ENCODE peak calls at places on chromosome 20, in four cellular contexts. P is H1, Y is IMR-90, M is HepG2. B is an unnamed sample.

GRCh38 chr20:35617397-35618031 is 1.9 kb downstream of the SPAG4 start:
- DNase-seq in Y (peak; percentile 53), P (no peak), M (peak; percentile 92), B (peak; percentile 75)

GRCh38 chr20:23224806-23225205 is 125.8 kb upstream of the NXT1 start:
- DNase-seq in P (no peak), M (no peak), Y (no peak), B (no peak)

GRCh38 chr20:62911701-62912280 is 14.5 kb downstream of the DIDO1 start:
- DNase-seq in P (no peak), M (no peak), Y (no peak), B (no peak)

GRCh38 chr20:62307226-62308101 is 4.7 kb downstream of the ADRM1 start:
- DNase-seq in P (no peak), M (no peak), Y (no peak), B (peak; percentile 52)

GRCh38 chr20:23583526-23583925 is 15.2 kb upstream of the CST9L start:
- DNase-seq in Y (no peak), M (no peak), P (no peak), B (no peak)

GRCh38 chr20:52105045-52105572 is 86.5 kb downstream of the ZFP64 start:
- DNase-seq in Y (peak; percentile 26), P (no peak), M (no peak), B (peak; percentile 55)

GRCh38 chr20:38073307-38074010 is 39.9 kb downstream of the RPRD1B start:
- DNase-seq in Y (peak; percentile 98), M (peak; percentile 76), P (no peak), B (no peak)

GRCh38 chr20:24968278-24968677 is 19.2 kb downstream of the CST7 start:
- DNase-seq in Y (no peak), P (no peak), M (no peak), B (no peak)

GRCh38 chr20:47230811-47231256 is 125.7 kb downstream of the ZMYND8 start:
- DNase-seq in P (no peak), M (no peak), Y (peak; percentile 57), B (no peak)

GRCh38 chr20:61531553-61532345 is 279.7 kb downstream of the CDH4 start:
- DNase-seq in Y (peak; percentile 46), P (no peak), M (no peak), B (no peak)

GRCh38 chr20:31719644-31720485 is 2.8 kb downstream of the BCL2L1 start:
- DNase-seq in Y (no peak), P (no peak), M (peak; percentile 99), B (peak; percentile 72)

GRCh38 chr20:21099653-21100589 is 6.2 kb downstream of the LINC00237 start:
- DNase-seq in Y (peak; percentile 4), M (no peak), P (no peak), B (no peak)

GRCh38 chr20:19949195-19949867 is 67.8 kb upstream of the NAA20 start:
- DNase-seq in P (no peak), Y (no peak), M (no peak), B (no peak)

GRCh38 chr20:36717657-36718056 is 28.2 kb downstream of the NDRG3 start:
- DNase-seq in M (peak; percentile 45), P (no peak), Y (no peak), B (peak; percentile 21)

GRCh38 chr20:7627734-7628663 is 312.3 kb downstream of the HAO1 start:
- DNase-seq in P (no peak), M (no peak), Y (no peak), B (no peak)

GRCh38 chr20:5171074-5171789 is 44.4 kb downstream of the CDS2 start:
- DNase-seq in Y (no peak), P (no peak), M (no peak), B (no peak)

DNA sequence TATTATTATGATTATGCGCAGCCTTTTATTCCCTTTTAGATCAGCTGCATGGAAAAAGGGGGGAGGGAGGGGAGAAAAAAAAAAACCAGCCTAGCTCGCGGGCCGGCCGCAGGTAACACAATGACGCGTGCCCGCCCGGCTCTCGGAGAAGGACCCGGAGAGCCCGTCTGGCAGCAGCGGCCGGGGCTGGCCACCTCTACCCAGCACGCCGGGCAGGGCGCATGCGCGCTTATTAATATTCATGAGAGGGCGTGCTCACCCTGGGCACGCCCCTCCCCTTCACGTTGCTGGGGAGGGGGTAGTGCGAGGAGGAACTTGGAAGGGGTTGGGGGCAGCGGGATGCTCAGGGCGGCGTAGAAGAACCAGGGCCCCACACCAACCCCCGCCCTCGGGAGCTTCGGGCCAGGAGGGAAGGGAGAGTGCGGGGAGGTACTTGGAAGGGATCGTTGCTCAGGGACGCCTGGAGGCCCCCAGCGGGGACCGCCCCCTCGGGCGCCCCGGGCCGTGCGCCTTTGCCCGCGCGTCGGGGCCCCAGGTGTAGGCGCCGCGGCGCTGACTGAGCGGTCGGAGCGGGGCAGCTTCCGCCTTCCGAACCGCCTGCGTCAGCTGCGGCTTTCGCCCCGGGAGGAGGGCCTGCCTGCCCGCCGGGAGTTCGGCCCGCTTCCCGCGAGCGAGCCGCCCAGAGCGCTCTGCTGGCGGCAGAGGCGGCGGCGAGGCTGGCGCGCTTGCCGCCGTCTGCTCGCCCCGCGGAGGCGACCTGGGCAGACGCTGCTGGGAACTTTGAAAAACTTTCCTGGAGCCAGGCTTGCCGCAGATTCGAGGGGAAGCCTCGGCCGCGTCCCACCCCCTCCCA is at the start of gene JAG1:
- DNase-seq in P (peak; percentile 91), Y (peak; percentile 95), M (peak; percentile 97), B (peak; percentile 97)
- TF ChIP-seq MAFK in P (no peak), Y (no peak), M (no peak), B (no peak)

DNA sequence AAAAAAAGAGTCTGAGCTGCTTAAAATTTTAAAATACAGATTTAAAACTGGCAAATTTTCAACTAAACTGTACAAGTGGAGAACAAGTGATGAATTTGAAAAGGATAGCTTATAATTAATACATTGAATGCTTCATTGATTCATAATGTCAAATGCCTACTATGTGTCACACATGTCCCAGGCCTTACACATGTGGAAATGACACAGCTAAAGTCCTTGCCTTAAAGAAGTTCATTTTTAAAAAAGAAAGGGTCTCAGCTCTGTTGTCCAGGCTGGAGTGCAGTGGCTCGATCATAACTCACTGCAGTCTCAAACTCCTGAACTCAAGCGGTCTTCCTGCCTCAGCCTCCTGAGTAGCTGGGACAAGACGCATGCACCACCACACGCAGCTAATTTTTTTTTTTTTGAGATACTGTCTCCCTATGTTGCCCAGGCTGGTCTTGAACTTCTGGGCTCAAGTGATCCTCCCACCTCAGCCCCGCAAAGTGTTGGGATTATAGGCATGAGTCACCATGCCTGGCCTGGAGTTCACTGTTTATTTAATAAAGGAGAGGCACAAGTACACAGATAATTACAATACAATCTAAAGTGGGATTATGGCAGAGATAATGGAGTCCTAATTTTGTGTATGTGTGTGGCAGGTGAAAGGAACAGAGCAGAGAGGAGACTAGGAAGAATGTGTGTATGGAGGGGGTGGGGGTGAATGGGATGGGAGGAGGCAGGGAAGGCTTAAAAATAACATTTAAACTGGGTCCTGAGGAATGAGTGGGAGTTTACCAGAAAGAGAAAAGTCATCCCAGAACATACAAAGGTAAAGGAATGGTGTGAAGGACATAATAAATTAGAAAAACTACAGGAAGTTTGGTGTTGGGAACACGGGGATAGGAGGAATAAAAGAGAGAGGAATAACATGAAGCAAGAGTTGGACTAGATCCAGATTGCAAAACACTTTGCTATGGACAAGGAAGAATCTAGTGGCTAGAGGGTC is 4.7 kb downstream of the NCOA5 start:
- DNase-seq in Y (peak; percentile 42), P (no peak), M (peak; percentile 73), B (peak; percentile 20)
- TF ChIP-seq MAFK in Y (no peak), P (no peak), M (no peak), B (no peak)

DNA sequence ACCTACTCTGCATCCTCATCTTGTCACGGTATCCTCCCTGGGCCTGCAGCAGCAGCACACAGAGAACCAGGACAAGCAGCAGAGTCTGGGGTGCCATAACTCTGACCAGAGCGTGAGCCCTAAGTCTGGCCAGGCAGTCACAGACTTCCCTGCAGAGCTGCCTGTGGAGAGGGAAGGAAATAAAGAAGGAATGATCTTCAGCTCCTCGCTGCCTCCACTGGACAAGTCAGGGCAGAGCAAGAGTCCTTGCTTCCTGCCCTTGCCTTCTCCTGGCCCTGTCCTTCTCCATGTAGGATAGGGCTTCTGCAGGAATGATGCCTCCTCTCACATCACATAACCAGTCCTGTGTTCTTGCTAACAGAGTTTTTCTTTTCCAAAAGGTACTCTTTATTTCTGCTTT is 15.9 kb upstream of the WFDC11 start:
- DNase-seq in M (no peak), P (peak; percentile 19), Y (no peak), B (peak; percentile 25)
- TF ChIP-seq MAFK in M (no peak), P (no peak), Y (no peak), B (no peak)

DNA sequence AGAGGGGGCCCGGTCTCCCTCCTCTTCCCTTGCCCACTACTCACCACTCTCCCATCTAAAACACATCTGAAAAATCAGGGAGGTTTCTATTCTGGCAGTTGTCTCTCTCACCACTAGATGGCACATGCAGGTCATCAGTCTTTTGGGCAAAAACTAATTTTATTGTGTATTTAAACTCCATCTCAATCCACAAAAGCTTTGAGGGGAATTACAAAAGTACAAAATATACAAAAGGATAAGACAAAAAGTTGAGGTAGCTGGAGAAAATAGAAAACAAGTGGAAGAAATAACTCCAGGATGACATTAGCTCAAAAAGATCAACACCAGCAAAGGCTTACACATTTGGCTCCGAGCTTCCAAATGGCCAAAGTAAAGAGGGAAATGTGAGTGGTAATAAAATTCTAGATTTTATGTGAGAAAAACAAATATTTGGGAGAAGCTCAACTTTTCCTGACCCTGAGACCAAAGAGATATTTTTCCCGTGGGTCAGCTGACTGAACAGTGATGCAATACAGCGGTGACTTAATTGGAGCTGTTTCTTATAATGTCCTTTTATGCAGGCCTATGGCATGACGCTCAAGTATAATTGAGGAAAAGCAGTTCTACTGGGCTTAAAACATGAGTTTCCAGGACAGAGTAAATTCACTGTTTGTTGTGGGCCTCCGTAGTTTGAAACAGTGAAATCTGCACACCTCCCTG is 79.8 kb upstream of the CHD6 start:
- DNase-seq in P (no peak), Y (peak; percentile 37), M (peak; percentile 52), B (peak; percentile 31)
- TF ChIP-seq MAFK in P (no peak), Y (no peak), M (no peak), B (no peak)

B was measured in A549.